ENCODE peak calls at places on chromosomes 4 and X, in nine cellular contexts. H is Peyer's patch; Z is lung; S is bronchial epithelial cell; Q is upper lobe of right lung; M is mesendoderm; P is naive thymus-derived CD4-positive, alpha-beta T cell; L is gastrocnemius medialis; T is aorta. B is an unnamed sample.

GRCh38 chrX:56503941-56504673 is 59.3 kb upstream of the UBQLN2 start:
- DNase-seq in S (peak; percentile 88), Z (no peak), T (no peak), H (no peak), Q (no peak), P (no peak), M (peak; percentile 23), L (no peak), B (no peak)

GRCh38 chr4:12146349-12146748 is 717.7 kb upstream of the HS3ST1 start:
- DNase-seq in M (no peak), H (no peak), T (no peak), Q (no peak), S (no peak), L (no peak), P (no peak), Z (no peak), B (no peak)

GRCh38 chr4:163611172-163611571 is 116.7 kb downstream of the TMA16 start:
- DNase-seq in Z (no peak), T (no peak), H (no peak), L (no peak), P (no peak), S (no peak), Q (no peak), M (no peak), B (no peak)

GRCh38 chrX:29724316-29724715 is 491.0 kb upstream of the MAGEB2 start:
- DNase-seq in M (no peak), L (no peak), Z (no peak), H (no peak), Q (no peak), P (no peak), T (no peak), S (no peak), B (no peak)

GRCh38 chr4:95410387-95411005 is 138.3 kb downstream of the UNC5C start:
- DNase-seq in L (no peak), T (no peak), H (no peak), Q (no peak), M (no peak), Z (no peak), S (no peak), P (no peak), B (no peak)

GRCh38 chr4:57763070-57763469 is 652.9 kb upstream of the IGFBP7 start:
- DNase-seq in P (no peak), T (no peak), S (no peak), Z (no peak), H (no peak), L (no peak), M (peak; percentile 15), Q (no peak), B (no peak)

GRCh38 chrX:16986169-16986568 is 39.7 kb downstream of the REPS2 start:
- DNase-seq in M (no peak), S (no peak), Q (no peak), H (no peak), L (no peak), P (no peak), Z (no peak), T (no peak), B (no peak)

GRCh38 chr4:114383721-114384120 is 214.9 kb upstream of the UGT8 start:
- DNase-seq in H (no peak), Z (no peak), T (no peak), Q (no peak), S (peak; percentile 59), L (no peak), M (no peak), P (no peak), B (no peak)

GRCh38 chr4:52914051-52914605 is 52.0 kb downstream of the RASL11B start:
- DNase-seq in S (peak; percentile 33), Q (no peak), T (no peak), L (no peak), Z (no peak), M (peak; percentile 60), P (no peak), H (no peak), B (no peak)

GRCh38 chr4:91681544-91681943 is 622.2 kb upstream of the GRID2 start:
- DNase-seq in S (peak; percentile 3), Q (no peak), L (no peak), H (no peak), M (peak; percentile 2), P (no peak), T (no peak), Z (no peak), B (no peak)

GRCh38 chr4:71564775-71565174 is 219.1 kb downstream of the GC start:
- DNase-seq in H (no peak), Q (no peak), T (no peak), L (no peak), Z (no peak), S (no peak), P (no peak), M (peak; percentile 52), B (no peak)

GRCh38 chrX:9517062-9517461 is 52.2 kb downstream of the TBL1X start:
- DNase-seq in L (no peak), T (no peak), H (no peak), S (no peak), M (no peak), Z (no peak), Q (no peak), P (no peak), B (no peak)

GRCh38 chrX:24965400-24965799 is 50.4 kb downstream of the ARX start:
- DNase-seq in H (no peak), T (no peak), S (no peak), P (no peak), M (no peak), Z (no peak), Q (no peak), L (no peak), B (no peak)

GRCh38 chrX:129750971-129751370 is 12.2 kb downstream of the XPNPEP2 start:
- DNase-seq in P (no peak), H (no peak), Z (no peak), L (no peak), T (peak; percentile 39), S (no peak), M (no peak), Q (no peak), B (no peak)

GRCh38 chr4:161573836-161574235 is 590.0 kb downstream of the FSTL5 start:
- DNase-seq in Q (no peak), S (peak; percentile 11), L (no peak), H (no peak), M (peak; percentile 26), T (no peak), P (no peak), Z (no peak), B (no peak)

GRCh38 chrX:119682019-119682989 is 10.7 kb downstream of the SEPTIN6 start:
- DNase-seq in Q (no peak), S (no peak), M (no peak), Z (no peak), T (no peak), P (peak; percentile 84), H (peak; percentile 80), L (no peak), B (no peak)

GRCh38 chrX:70174754-70175153 is 2.5 kb upstream of the DGAT2L6 start:
- DNase-seq in T (no peak), S (no peak), L (no peak), Z (no peak), M (no peak), P (no peak), Q (no peak), H (no peak), B (no peak)

GRCh38 chr4:2816401-2816954 is 23.6 kb downstream of the SH3BP2 start:
- DNase-seq in Z (no peak), H (no peak), P (no peak), M (no peak), T (no peak), Q (no peak), S (no peak), L (no peak), B (no peak)

GRCh38 chr4:38905657-38906398 is 38.2 kb downstream of the FAM114A1 start:
- DNase-seq in L (no peak), S (no peak), M (no peak), T (no peak), Q (no peak), H (no peak), Z (no peak), P (no peak), B (no peak)
- H3K36me3 ChIP-seq in L (peaks cover 41% of the 10 kb centered on the region), S (peaks cover 8% of the 10 kb centered on the region), M (peaks cover 1% of the 10 kb centered on the region), T (peaks cover 17% of the 10 kb centered on the region), Q (peaks cover 62% of the 10 kb centered on the region), H (no peaks in the 10 kb centered on the region), Z (peaks cover 27% of the 10 kb centered on the region), P (no peaks in the 10 kb centered on the region), B (no peaks in the 10 kb centered on the region)

DNA sequence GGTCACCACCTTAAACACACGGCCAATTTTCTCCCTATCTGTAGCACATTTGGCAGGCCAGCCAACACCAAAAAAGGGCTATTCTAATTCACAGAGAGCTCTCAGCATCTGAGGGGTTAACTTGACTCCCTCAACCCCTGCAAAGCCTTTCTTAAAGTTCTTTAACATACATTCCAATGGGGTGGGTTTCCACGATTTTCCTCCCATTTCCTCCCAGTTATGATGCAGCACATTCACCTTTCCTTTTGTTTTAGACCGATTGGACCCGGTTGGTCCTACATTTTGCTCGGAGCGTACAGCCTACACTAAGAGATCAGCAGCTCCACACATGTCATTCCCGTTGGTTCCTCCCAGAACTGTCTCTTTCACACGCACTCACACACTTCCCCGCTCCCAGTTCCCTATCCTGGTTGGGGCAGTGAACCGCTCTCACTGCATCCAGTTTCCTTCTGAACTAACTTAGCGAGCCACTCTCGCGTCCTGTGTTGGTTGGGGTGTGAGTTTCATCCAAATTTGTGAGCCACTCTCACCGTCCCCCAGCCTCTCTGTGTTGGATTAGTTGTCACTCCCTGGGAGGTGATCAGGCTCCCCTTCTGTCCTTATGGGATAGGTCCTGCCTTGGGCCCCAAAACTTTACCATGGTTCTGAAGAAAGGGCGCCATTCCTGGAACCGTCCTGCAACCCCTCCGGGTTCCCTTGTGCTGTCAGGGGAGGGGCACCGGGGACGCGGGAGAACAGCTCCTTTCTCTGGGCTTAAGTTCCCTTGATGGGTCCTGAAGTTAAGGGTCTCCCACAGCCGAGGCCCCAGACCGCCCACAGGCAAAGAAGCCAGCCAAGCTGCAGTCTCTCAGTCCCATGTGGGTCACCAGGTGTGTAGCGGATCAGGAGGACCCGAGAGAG is 45.1 kb downstream of the UGT2A3 start:
- DNase-seq in L (no peak), M (peak; percentile 77), Z (no peak), Q (no peak), H (no peak), S (peak; percentile 12), T (peak; percentile 62), P (no peak), B (no peak)
- H3K4me3 ChIP-seq in L (no peak overlapping the region), M (no peak overlapping the region), Z (no peak overlapping the region), Q (peak overlapping the region; percentile 39), H (no peak overlapping the region), S (peak overlapping the region; percentile 19), T (no peak overlapping the region), P (no peak overlapping the region), B (no peak overlapping the region)

DNA sequence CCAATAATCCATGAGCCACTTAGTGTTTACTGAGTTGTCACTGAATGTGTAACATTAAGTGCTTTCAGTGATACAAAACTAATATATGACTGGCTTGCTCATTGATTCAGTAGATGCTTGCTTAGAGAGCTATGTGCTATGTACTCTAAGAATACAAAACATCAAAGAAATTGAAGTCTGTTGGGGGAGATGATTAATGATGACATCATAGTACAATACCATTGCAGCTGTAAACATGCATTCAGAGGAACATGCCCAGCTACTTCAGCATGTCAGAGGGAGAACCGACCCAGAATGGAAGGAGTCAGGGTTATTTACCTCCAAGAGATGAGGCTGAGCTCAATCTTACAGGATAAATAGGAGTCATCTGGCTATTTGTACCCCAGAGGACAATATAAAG is 290.7 kb downstream of the TENM3 start:
- DNase-seq in L (no peak), T (no peak), S (peak; percentile 88), Q (no peak), Z (no peak), P (no peak), H (no peak), M (no peak), B (no peak)
- H3K36me3 ChIP-seq in L (no peaks in the 10 kb centered on the region), T (no peaks in the 10 kb centered on the region), S (no peaks in the 10 kb centered on the region), Q (no peaks in the 10 kb centered on the region), Z (no peaks in the 10 kb centered on the region), P (no peaks in the 10 kb centered on the region), H (no peaks in the 10 kb centered on the region), M (no peaks in the 10 kb centered on the region), B (no peaks in the 10 kb centered on the region)

GRCh38 chrX:107448625-107449468 is 605 bp upstream of the FRMPD3 start:
- DNase-seq in L (no peak), Z (no peak), H (no peak), M (peak; percentile 57), S (no peak), Q (no peak), P (no peak), T (no peak), B (no peak)
- H3K4me3 ChIP-seq in L (peak overlapping the region; percentile 37), Z (no peak overlapping the region), H (peak overlapping the region; percentile 44), M (no peak overlapping the region), S (peak overlapping the region; percentile 6), Q (peak overlapping the region; percentile 29), P (no peak overlapping the region), T (peak overlapping the region; percentile 49), B (peak overlapping the region; percentile 33)